ENCODE peak calls at places on chromosome 4, in ten cellular contexts. Z is breast epithelium; Y is upper lobe of right lung; L is activated CD4-positive, alpha-beta T cell treated with anti-CD3 and anti-CD28 coated beads, Interleukin-2, amount 10 ng/mL, durations not matched to agents 7 days and 5 days; K is stimulated activated CD4-positive, alpha-beta T cell treated with anti-CD3 and anti-CD28 coated beads, Interleukin-1b, Interleukin-23, amount 100 ng/mL, for 1 hour; U is MCF 10A; J is CD4-positive, alpha-beta T cell; M is renal cortical epithelial cell; I is hepatocyte; T is NCI-H1417. D is an unnamed sample.

GRCh38 chr4:98822144-98822543 is 106.8 kb downstream of the EIF4E start:
- DNase-seq in Y (no peak), T (no peak), L (no peak), M (no peak), I (no peak), U (no peak), Z (no peak), J (no peak), K (no peak), D (no peak)

GRCh38 chr4:27198971-27199370 is 338.3 kb downstream of the STIM2 start:
- DNase-seq in T (no peak), K (no peak), L (no peak), J (no peak), I (no peak), M (peak; percentile 82), Z (no peak), U (no peak), Y (no peak), D (no peak)

GRCh38 chr4:21765810-21766407 is 182.7 kb downstream of the KCNIP4 start:
- DNase-seq in Z (no peak), M (peak; percentile 78), I (peak; percentile 75), T (peak; percentile 48), K (no peak), J (no peak), U (peak; percentile 73), L (peak; percentile 25), Y (no peak), D (peak; percentile 20)

GRCh38 chr4:142405021-142405991 is 440.8 kb downstream of the INPP4B start:
- DNase-seq in Y (no peak), K (no peak), L (peak; percentile 72), J (peak; percentile 54), Z (peak; percentile 35), T (peak; percentile 39), M (peak; percentile 93), I (peak; percentile 59), U (peak; percentile 86), D (peak; percentile 46)

GRCh38 chr4:169252339-169253086 is 18.2 kb downstream of the SH3RF1 start:
- DNase-seq in Y (no peak), Z (no peak), L (no peak), K (no peak), J (no peak), T (no peak), I (no peak), M (no peak), U (no peak), D (peak; percentile 47)

GRCh38 chr4:36215627-36216026 is 28.7 kb downstream of the ARAP2 start:
- DNase-seq in Z (no peak), I (no peak), J (no peak), L (no peak), Y (no peak), U (no peak), T (no peak), K (no peak), M (no peak), D (no peak)

GRCh38 chr4:53614616-53615015 is 23.3 kb upstream of the LNX1 start:
- DNase-seq in T (no peak), Z (no peak), M (no peak), J (no peak), Y (no peak), U (no peak), I (peak; percentile 48), K (no peak), L (no peak), D (no peak)

GRCh38 chr4:24963277-24963676 is 50.4 kb upstream of the CCDC149 start:
- DNase-seq in T (no peak), J (no peak), U (no peak), I (no peak), Y (no peak), Z (no peak), L (no peak), M (no peak), K (no peak), D (no peak)

GRCh38 chr4:153733751-153734448 is 25.9 kb downstream of the RNF175 start:
- DNase-seq in U (no peak), K (no peak), T (no peak), I (no peak), L (no peak), Z (no peak), J (no peak), M (no peak), Y (no peak), D (no peak)

GRCh38 chr4:48180234-48180633 is 46.2 kb upstream of the TXK start:
- DNase-seq in I (no peak), L (no peak), J (no peak), T (no peak), U (peak; percentile 2), M (peak; percentile 68), K (no peak), Z (no peak), Y (no peak), D (peak; percentile 19)